ENCODE peak calls at places on chromosomes 3 and 15, in seven cellular contexts. F is H9, I is neuronal stem cell, H is mesendoderm, P is H1, M is trophoblast cell, D is mesenchymal stem cell. S is an unnamed sample. For H3K27me3, the result is how much of the 10 kb centered on the place peaks cover.

GRCh38 chr3:122350814-122351418 is 25.9 kb downstream of the CSTA start:
- DNase-seq in F (no peak), I (no peak), H (no peak), P (no peak), M (no peak), D (peak), S (peak)

GRCh38 chr15:53976844-53977392 is 1.3 kb upstream of the UNC13C start:
- DNase-seq in F (peak), I (peak), H (peak), P (no peak), M (peak), D (no peak), S (no peak)

GRCh38 chr3:43327184-43327950 is 41.0 kb downstream of the SNRK start:
- DNase-seq in F (no peak), I (no peak), H (no peak), P (no peak), M (peak), D (peak), S (no peak)

GRCh38 chr3:10510086-10510742 is 4.8 kb upstream of the ATP2B2 start:
- DNase-seq in F (no peak), I (no peak), H (no peak), P (no peak), M (no peak), D (no peak), S (no peak)

GRCh38 chr15:41797194-41797593 is 22.9 kb downstream of the MAPKBP1 start:
- DNase-seq in F (no peak), I (no peak), H (no peak), P (no peak), M (no peak), D (no peak), S (no peak)

GRCh38 chr3:162738778-162739177 is 1242.2 kb downstream of the OTOL1 start:
- DNase-seq in F (no peak), I (no peak), H (no peak), P (no peak), M (no peak), D (peak), S (peak)

GRCh38 chr15:39462691-39463090 is 118.2 kb upstream of the THBS1 start:
- DNase-seq in F (no peak), I (no peak), H (no peak), P (no peak), M (no peak), D (peak), S (peak)

GRCh38 chr15:71409541-71409940 is 294.3 kb downstream of the THSD4 start:
- DNase-seq in F (no peak), I (no peak), H (no peak), P (no peak), M (no peak), D (no peak), S (no peak)

GRCh38 chr3:111750278-111750884 is 108.7 kb upstream of the PHLDB2 start:
- DNase-seq in F (no peak), I (no peak), H (no peak), P (no peak), M (peak), D (no peak), S (no peak)

GRCh38 chr3:45318712-45319111 is 69.7 kb upstream of the LARS2 start:
- DNase-seq in F (no peak), I (no peak), H (no peak), P (no peak), M (no peak), D (no peak), S (no peak)

GRCh38 chr15:64635486-64635815 is 139.9 kb downstream of the RBPMS2 start:
- DNase-seq in F (no peak), I (peak), H (peak), P (no peak), M (peak), D (peak), S (peak)

GRCh38 chr3:65953301-65953812 is 85.4 kb downstream of the MAGI1 start:
- DNase-seq in F (peak), I (no peak), H (peak), P (peak), M (peak), D (no peak), S (no peak)

GRCh38 chr15:32936283-32936918 is 218.6 kb downstream of the GREM1 start:
- DNase-seq in F (no peak), I (no peak), H (peak), P (no peak), M (peak), D (peak), S (peak)

GRCh38 chr3:58386966-58387365 is 46.7 kb downstream of the PDHB start:
- DNase-seq in F (peak), I (no peak), H (peak), P (no peak), M (no peak), D (peak), S (peak)

GRCh38 chr3:66303556-66303955 is 82.8 kb downstream of the SLC25A26 start:
- DNase-seq in F (no peak), I (no peak), H (no peak), P (no peak), M (no peak), D (no peak), S (no peak)

GRCh38 chr3:89144080-89144479 is 36.7 kb downstream of the EPHA3 start:
- DNase-seq in F (no peak), I (no peak), H (no peak), P (no peak), M (no peak), D (no peak), S (no peak)

GRCh38 chr3:54967586-54968244 is 39.9 kb upstream of the LRTM1 start:
- DNase-seq in F (no peak), I (no peak), H (no peak), P (no peak), M (peak), D (peak), S (peak)

GRCh38 chr3:76497636-76498035 is 542.3 kb upstream of the ROBO2 start:
- DNase-seq in F (peak), I (peak), H (peak), P (peak), M (peak), D (peak), S (peak)

GRCh38 chr3:151283907-151284461 is 5.6 kb upstream of the P2RY14 start:
- DNase-seq in F (no peak), I (no peak), H (no peak), P (no peak), M (peak), D (peak), S (peak)

GRCh38 chr15:62125763-62126162 is 39.3 kb downstream of the C2CD4B start:
- DNase-seq in F (no peak), I (no peak), H (no peak), P (no peak), M (peak), D (peak), S (peak)

GRCh38 chr3:10226293-10226692 is 22.0 kb upstream of the TATDN2 start:
- DNase-seq in F (peak), I (no peak), H (no peak), P (peak), M (no peak), D (no peak), S (no peak)

GRCh38 chr15:101497484-101498034 is 8.1 kb upstream of the PCSK6 start:
- DNase-seq in F (no peak), I (no peak), H (no peak), P (no peak), M (no peak), D (no peak), S (no peak)

GRCh38 chr3:13745636-13746035 is 134.2 kb downstream of the WNT7A start:
- DNase-seq in F (no peak), I (no peak), H (no peak), P (no peak), M (peak), D (no peak), S (no peak)

GRCh38 chr3:94626599-94626998 is 563.7 kb downstream of the NSUN3 start:
- DNase-seq in F (no peak), I (peak), H (no peak), P (no peak), M (no peak), D (no peak), S (no peak)

GRCh38 chr15:78638658-78639314 is 2.2 kb downstream of the CHRNB4 start:
- DNase-seq in F (peak), I (peak), H (peak), P (peak), M (peak), D (peak), S (peak)

GRCh38 chr3:190286014-190286413 is 36.2 kb downstream of the CLDN1 start:
- DNase-seq in F (no peak), I (no peak), H (no peak), P (no peak), M (no peak), D (no peak), S (no peak)

GRCh38 chr3:32045091-32045964 is 61.1 kb upstream of the GPD1L start:
- DNase-seq in F (peak), I (no peak), H (peak), P (no peak), M (no peak), D (peak), S (peak)

GRCh38 chr15:50353999-50354837 is 780 bp downstream of the GABPB1 start:
- DNase-seq in F (peak), I (peak), H (peak), P (no peak), M (peak), D (peak), S (peak)

GRCh38 chr3:98557324-98558010 is 25.7 kb downstream of the GPR15 start:
- DNase-seq in F (no peak), I (no peak), H (no peak), P (no peak), M (no peak), D (no peak), S (no peak)

GRCh38 chr15:24957691-24958090 is 2.9 kb downstream of the SNRPN start:
- DNase-seq in F (no peak), I (no peak), H (peak), P (no peak), M (no peak), D (no peak), S (no peak)
- H4K8ac ChIP-seq in F (no peak), I (no peak), H (no peak), P (no peak), M (no peak), D (no peak), S (no peak)

GRCh38 chr3:27756877-27757276 is 34.8 kb upstream of the EOMES start:
- DNase-seq in F (no peak), I (no peak), H (no peak), P (no peak), M (no peak), D (no peak), S (no peak)

GRCh38 chr3:27758083-27758482 is 36.0 kb upstream of the EOMES start:
- DNase-seq in F (no peak), I (no peak), H (peak), P (no peak), M (peak), D (peak), S (peak)

GRCh38 chr3:27749640-27750039 is 27.5 kb upstream of the EOMES start:
- DNase-seq in F (no peak), I (no peak), H (no peak), P (no peak), M (no peak), D (no peak), S (no peak)

DNA sequence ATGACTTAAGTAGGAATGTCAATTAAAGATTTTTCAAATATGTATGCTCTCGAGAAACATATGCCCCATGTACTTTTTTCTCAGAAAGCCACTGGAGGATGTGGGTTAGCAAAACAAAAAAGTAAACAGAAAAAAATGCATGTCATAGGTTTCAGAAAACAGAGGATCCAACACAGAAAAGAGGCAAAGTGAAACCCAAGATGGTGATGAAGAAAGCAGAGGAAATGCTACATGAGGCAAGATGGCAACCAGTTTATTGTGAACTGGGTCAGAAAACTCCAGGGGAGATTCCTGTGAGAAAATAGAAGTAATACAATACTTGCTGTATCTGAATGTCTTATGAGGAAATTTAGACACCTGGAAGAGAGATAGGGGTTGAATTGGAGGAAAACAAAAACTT is 30.8 kb upstream of the EOMES start:
- DNase-seq in F (no peak), I (no peak), H (no peak), P (no peak), M (no peak), D (no peak), S (no peak)
- H3K27me3 ChIP-seq in F (under half), I (under half), H (under half), P (under half), M (under half), D (under half), S (under half)

DNA sequence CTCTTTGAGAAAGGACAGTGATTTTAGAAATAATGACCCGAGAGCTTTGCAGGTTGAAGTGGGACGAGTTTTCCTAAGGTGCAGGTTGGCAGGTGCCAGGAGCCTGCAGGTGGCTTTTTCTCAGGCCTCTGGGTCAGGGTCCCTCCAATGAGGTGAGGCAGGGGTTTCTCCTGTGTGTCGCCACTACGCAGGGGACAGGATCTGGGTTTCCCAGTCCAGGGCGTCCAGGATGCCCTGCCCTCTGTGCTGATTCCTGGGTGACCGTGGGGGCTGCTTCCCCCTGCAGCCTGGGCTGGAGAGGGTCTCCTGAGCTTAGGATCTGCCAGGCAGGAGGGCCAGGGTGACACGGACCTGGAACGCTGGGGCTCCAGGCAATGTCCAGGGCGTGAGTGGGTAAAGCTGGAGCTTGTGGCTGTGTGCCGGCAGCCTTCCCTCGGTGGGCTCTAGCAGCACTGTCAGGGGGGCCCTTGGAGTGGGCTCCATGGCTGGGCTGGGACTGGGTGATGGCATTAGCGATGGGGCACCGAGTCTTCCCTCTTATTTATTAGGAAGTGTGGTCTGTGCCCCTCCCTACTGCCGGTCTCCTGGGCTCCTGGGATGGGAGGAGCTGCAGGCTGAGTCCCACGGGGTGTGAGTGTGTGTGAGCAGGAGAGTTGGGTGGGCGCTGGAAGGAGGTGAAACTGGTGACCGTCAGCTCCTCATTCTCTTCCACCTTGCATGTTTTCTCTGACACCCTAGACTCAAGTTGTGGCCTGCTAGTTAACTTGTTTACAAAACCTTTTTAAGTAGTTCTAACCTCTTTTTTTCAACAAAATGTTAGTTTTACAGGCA is 1.8 kb downstream of the APBA2 start:
- DNase-seq in F (no peak), I (no peak), H (no peak), P (no peak), M (no peak), D (peak), S (no peak)
- H3K4me2 ChIP-seq in F (peak), I (peak), H (no peak), P (peak), M (no peak), D (no peak), S (peak)

DNA sequence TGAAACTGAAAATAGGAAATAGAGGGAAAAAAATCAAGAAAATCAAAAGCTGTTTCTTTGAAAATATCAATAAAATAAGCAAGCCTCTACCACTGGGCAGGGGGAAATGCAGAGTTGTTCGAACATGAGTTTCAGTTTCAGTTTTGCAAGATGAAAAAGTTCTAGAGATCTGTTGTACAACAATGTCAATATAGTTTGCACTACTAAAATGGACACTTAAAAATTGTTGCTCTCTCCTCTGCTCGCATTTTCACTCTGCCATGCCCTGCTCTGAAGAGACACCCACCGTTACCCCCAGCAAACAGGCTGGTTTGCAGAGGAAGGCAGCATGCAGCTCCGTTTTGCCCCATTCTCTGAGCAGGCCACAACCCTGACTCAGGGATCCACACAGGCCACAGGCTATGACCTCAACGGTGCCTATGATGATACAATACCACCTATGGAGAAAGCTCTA is 64.5 kb downstream of the ZNF148 start:
- DNase-seq in F (no peak), I (no peak), H (peak), P (no peak), M (peak), D (no peak), S (no peak)
- H4K8ac ChIP-seq in F (no peak), I (no peak), H (no peak), P (no peak), M (no peak), D (no peak), S (peak)

GRCh38 chr3:101801174-101801573 is 22.2 kb downstream of the NXPE3 start:
- DNase-seq in F (no peak), I (no peak), H (no peak), P (no peak), M (no peak), D (no peak), S (no peak)
- H3K27me3 ChIP-seq in F (under half), I (under half), H (under half), P (under half), M (under half), D (under half), S (under half)